ENCODE peak calls at places on chromosomes 13 and 19, in ten cellular contexts. G, K, A, O, E, B, L, R, T and H are unnamed samples.

GRCh38 chr19:21568816-21569496 is 63.6 kb downstream of the ZNF429 start:
- DNase-seq in G (peak), T (no peak), R (peak), E (peak), K (peak), A (peak), L (peak), B (peak), O (peak), H (peak)

GRCh38 chr13:111542530-111543341 is 222.3 kb downstream of the TEX29 start:
- DNase-seq in L (no peak), T (no peak), E (no peak), A (no peak), O (no peak), G (no peak), B (peak), K (no peak), R (no peak), H (no peak)

GRCh38 chr13:93824286-93824685 is 597.7 kb downstream of the GPC6 start:
- DNase-seq in G (no peak), L (no peak), B (no peak), O (no peak), K (no peak), R (no peak), E (no peak), A (no peak), T (no peak), H (no peak)

GRCh38 chr13:70108276-70108845 is at the start of gene KLHL1:
- DNase-seq in L (no peak), E (no peak), G (no peak), O (no peak), R (no peak), A (no peak), T (no peak), K (no peak), B (no peak), H (no peak)

GRCh38 chr13:92590503-92590908 is 636.1 kb upstream of the GPC6 start:
- DNase-seq in G (no peak), A (no peak), K (no peak), E (no peak), T (no peak), B (no peak), R (no peak), L (no peak), O (no peak), H (peak)

GRCh38 chr13:20939662-20940061 is 37.1 kb upstream of the XPO4 start:
- DNase-seq in A (no peak), B (no peak), L (no peak), O (no peak), T (no peak), E (no peak), K (no peak), R (no peak), G (no peak), H (no peak)

GRCh38 chr13:95643009-95643408 is 1.5 kb downstream of the DZIP1 start:
- DNase-seq in B (no peak), O (no peak), E (no peak), R (no peak), T (no peak), L (no peak), K (no peak), A (no peak), G (no peak), H (peak)

GRCh38 chr13:39510296-39510695 is 92.7 kb downstream of the LHFPL6 start:
- DNase-seq in G (no peak), B (no peak), E (no peak), A (no peak), T (no peak), R (no peak), K (no peak), O (no peak), L (no peak), H (no peak)

GRCh38 chr13:67619346-67619745 is 389.2 kb upstream of the PCDH9 start:
- DNase-seq in A (peak), B (no peak), O (no peak), L (no peak), E (peak), T (no peak), K (no peak), G (no peak), R (no peak), H (peak)

GRCh38 chr13:23488442-23488841 is 54.9 kb upstream of the SACS start:
- DNase-seq in G (no peak), A (no peak), E (no peak), R (no peak), O (no peak), B (no peak), L (no peak), K (no peak), T (no peak), H (no peak)

GRCh38 chr19:6743714-6744380 is 4.4 kb downstream of the TRIP10 start:
- DNase-seq in O (no peak), G (no peak), L (no peak), E (no peak), R (no peak), B (peak), T (no peak), A (no peak), K (no peak), H (no peak)

GRCh38 chr13:114146629-114147028 is 14.2 kb upstream of the RASA3 start:
- DNase-seq in T (no peak), R (no peak), O (no peak), G (peak), A (no peak), L (no peak), E (no peak), K (peak), B (peak), H (no peak)

GRCh38 chr13:43307921-43308433 is 284.6 kb downstream of the DNAJC15 start:
- DNase-seq in A (peak), E (peak), K (peak), O (no peak), L (peak), R (no peak), G (peak), T (peak), B (peak), H (peak)

GRCh38 chr19:36488816-36489138 is 584 bp downstream of the ZNF566 start:
- DNase-seq in T (no peak), E (peak), L (no peak), O (no peak), B (no peak), G (no peak), R (peak), A (no peak), K (no peak), H (no peak)

GRCh38 chr13:83056269-83056668 is 826.0 kb downstream of the SLITRK1 start:
- DNase-seq in O (no peak), R (no peak), G (no peak), A (no peak), L (no peak), B (no peak), K (no peak), T (no peak), E (no peak), H (no peak)

GRCh38 chr19:55118401-55118991 is 1.1 kb upstream of the PPP1R12C start:
- DNase-seq in A (no peak), O (no peak), B (no peak), T (no peak), R (peak), G (peak), E (no peak), L (peak), K (peak), H (peak)

GRCh38 chr13:41751277-41751676 is 209.6 kb downstream of the VWA8 start:
- DNase-seq in A (peak), E (peak), B (no peak), T (no peak), L (no peak), R (no peak), O (no peak), K (no peak), G (no peak), H (peak)

GRCh38 chr19:43311706-43312105 is 41.8 kb upstream of the CD177 start:
- DNase-seq in A (no peak), L (no peak), G (no peak), T (no peak), B (no peak), K (no peak), E (no peak), R (no peak), O (no peak), H (no peak)

GRCh38 chr13:77143325-77143907 is 116.5 kb upstream of the FBXL3 start:
- DNase-seq in B (no peak), R (no peak), O (no peak), K (no peak), L (no peak), E (no peak), A (no peak), G (no peak), T (no peak), H (no peak)

GRCh38 chr19:45477713-45478453 is 10.1 kb downstream of the FOSB start:
- DNase-seq in R (no peak), L (no peak), O (no peak), B (no peak), K (no peak), G (peak), T (no peak), A (no peak), E (no peak), H (no peak)

GRCh38 chr13:75178436-75178835 is 303.5 kb downstream of the TBC1D4 start:
- DNase-seq in L (no peak), A (no peak), T (no peak), K (no peak), G (no peak), B (no peak), O (no peak), E (no peak), R (no peak), H (no peak)

GRCh38 chr13:44210525-44210924 is 163.1 kb upstream of the SERP2 start:
- DNase-seq in B (no peak), O (no peak), G (no peak), A (no peak), E (no peak), L (no peak), R (no peak), K (no peak), T (no peak), H (no peak)

GRCh38 chr19:41264581-41265375 is 606 bp downstream of the HNRNPUL1 start:
- DNase-seq in G (no peak), A (no peak), R (peak), E (peak), O (peak), T (peak), L (peak), B (no peak), K (peak), H (peak)

GRCh38 chr13:32468502-32469147 is 40.7 kb upstream of the N4BP2L1 start:
- DNase-seq in E (no peak), A (no peak), K (no peak), L (no peak), G (no peak), O (no peak), R (no peak), B (no peak), T (no peak), H (no peak)

GRCh38 chr13:66503890-66504289 is 726.2 kb downstream of the PCDH9 start:
- DNase-seq in A (no peak), R (no peak), B (no peak), L (peak), O (no peak), T (no peak), G (no peak), K (no peak), E (no peak), H (no peak)